ENCODE peak calls at places on chromosomes 11 and 22, in four cellular contexts. H, E, J and F are unnamed samples.

GRCh38 chr11:44094260-44094868 is 1.1 kb upstream of the EXT2 start:
- DNase-seq in H (peak), E (peak), J (peak), F (peak)

GRCh38 chr22:41801147-41801819 is 804 bp downstream of the CCDC134 start:
- DNase-seq in H (no peak), J (no peak), E (peak), F (peak)

GRCh38 chr22:19970479-19971275 is 29.1 kb upstream of the TXNRD2 start:
- DNase-seq in H (peak), E (peak), J (peak), F (peak)

GRCh38 chr11:1862588-1863351 is 9.9 kb downstream of the LSP1 start:
- DNase-seq in H (no peak), J (no peak), E (no peak), F (no peak)

GRCh38 chr11:62847767-62848314 is 8.5 kb upstream of the WDR74 start:
- DNase-seq in H (no peak), E (no peak), J (no peak), F (no peak)

GRCh38 chr11:8719260-8720190 is 36.9 kb downstream of the RPL27A start:
- DNase-seq in J (no peak), E (no peak), H (no peak), F (no peak)

GRCh38 chr11:65560555-65561418 is 2.6 kb upstream of the LTBP3 start:
- DNase-seq in J (peak), H (peak), E (no peak), F (no peak)

GRCh38 chr22:38505595-38506117 is 455 bp downstream of the DDX17 start:
- DNase-seq in H (peak), J (peak), E (peak), F (peak)

GRCh38 chr11:92251980-92252379 is 27.4 kb downstream of the FAT3 start:
- DNase-seq in J (no peak), E (no peak), H (no peak), F (no peak)

GRCh38 chr11:45646275-45646970 is 19.0 kb downstream of the CHST1 start:
- DNase-seq in E (peak), H (peak), J (peak), F (no peak)

GRCh38 chr11:109508943-109509342 is 87.0 kb downstream of the C11orf87 start:
- DNase-seq in E (no peak), J (no peak), H (no peak), F (no peak)

GRCh38 chr11:124301482-124301881 is 12.3 kb downstream of the OR8D1 start:
- DNase-seq in E (no peak), J (no peak), H (no peak), F (no peak)

GRCh38 chr11:121595717-121596156 is 143.0 kb upstream of the SORL1-AS1 start:
- DNase-seq in E (no peak), H (no peak), J (no peak), F (no peak)

GRCh38 chr11:15911377-15912044 is 444.8 kb downstream of the SOX6 start:
- DNase-seq in J (no peak), E (no peak), H (no peak), F (no peak)

GRCh38 chr11:19441752-19442553 is 201.2 kb upstream of the E2F8 start:
- DNase-seq in J (no peak), E (peak), H (no peak), F (peak)

GRCh38 chr22:22076361-22076760 is 93.8 kb upstream of the TOP3B start:
- DNase-seq in J (no peak), E (no peak), H (no peak), F (no peak)

GRCh38 chr11:119726150-119726553 is 2.8 kb downstream of the NECTIN1 start:
- DNase-seq in E (peak), J (peak), H (no peak), F (no peak)

GRCh38 chr11:62139526-62140301 is 15.9 kb downstream of the INCENP start:
- DNase-seq in H (no peak), E (no peak), J (no peak), F (no peak)

GRCh38 chr11:10930224-10930960 is 72.5 kb upstream of the ZBED5 start:
- DNase-seq in J (no peak), E (no peak), H (peak), F (no peak)

GRCh38 chr11:1748467-1749019 is 1.9 kb downstream of the IFITM10 start:
- DNase-seq in J (no peak), H (no peak), E (no peak), F (no peak)

GRCh38 chr22:41124086-41124485 is 31.7 kb downstream of the EP300 start:
- DNase-seq in H (no peak), E (no peak), J (no peak), F (no peak)

GRCh38 chr11:115459563-115459962 is 44.7 kb downstream of the CADM1 start:
- DNase-seq in H (no peak), J (no peak), E (no peak), F (no peak)

GRCh38 chr11:36818410-36818809 is 220.4 kb upstream of the RAG2 start:
- DNase-seq in E (no peak), H (peak), J (peak), F (no peak)

GRCh38 chr11:120096756-120097191 is 41.1 kb downstream of the TRIM29 start:
- DNase-seq in J (peak), E (no peak), H (peak), F (no peak)

GRCh38 chr11:6627762-6628241 is 8.6 kb upstream of the TPP1 start:
- DNase-seq in J (no peak), H (no peak), E (no peak), F (peak)

GRCh38 chr22:22558972-22559603 is at the start of gene PRAME:
- DNase-seq in J (peak), H (peak), E (peak), F (peak)

GRCh38 chr22:40525250-40525884 is 111.2 kb downstream of the MRTFA start:
- DNase-seq in H (peak), E (peak), J (peak), F (peak)

GRCh38 chr22:31876156-31877035 is 67.9 kb upstream of the YWHAH start:
- DNase-seq in H (no peak), J (no peak), E (no peak), F (no peak)

GRCh38 chr11:2525941-2526807 is 81.4 kb downstream of the KCNQ1 start:
- DNase-seq in H (no peak), J (no peak), E (no peak), F (no peak)

GRCh38 chr11:8833568-8834275 is 77.3 kb upstream of the AKIP1 start:
- DNase-seq in E (no peak), H (peak), J (no peak), F (no peak)

DNA sequence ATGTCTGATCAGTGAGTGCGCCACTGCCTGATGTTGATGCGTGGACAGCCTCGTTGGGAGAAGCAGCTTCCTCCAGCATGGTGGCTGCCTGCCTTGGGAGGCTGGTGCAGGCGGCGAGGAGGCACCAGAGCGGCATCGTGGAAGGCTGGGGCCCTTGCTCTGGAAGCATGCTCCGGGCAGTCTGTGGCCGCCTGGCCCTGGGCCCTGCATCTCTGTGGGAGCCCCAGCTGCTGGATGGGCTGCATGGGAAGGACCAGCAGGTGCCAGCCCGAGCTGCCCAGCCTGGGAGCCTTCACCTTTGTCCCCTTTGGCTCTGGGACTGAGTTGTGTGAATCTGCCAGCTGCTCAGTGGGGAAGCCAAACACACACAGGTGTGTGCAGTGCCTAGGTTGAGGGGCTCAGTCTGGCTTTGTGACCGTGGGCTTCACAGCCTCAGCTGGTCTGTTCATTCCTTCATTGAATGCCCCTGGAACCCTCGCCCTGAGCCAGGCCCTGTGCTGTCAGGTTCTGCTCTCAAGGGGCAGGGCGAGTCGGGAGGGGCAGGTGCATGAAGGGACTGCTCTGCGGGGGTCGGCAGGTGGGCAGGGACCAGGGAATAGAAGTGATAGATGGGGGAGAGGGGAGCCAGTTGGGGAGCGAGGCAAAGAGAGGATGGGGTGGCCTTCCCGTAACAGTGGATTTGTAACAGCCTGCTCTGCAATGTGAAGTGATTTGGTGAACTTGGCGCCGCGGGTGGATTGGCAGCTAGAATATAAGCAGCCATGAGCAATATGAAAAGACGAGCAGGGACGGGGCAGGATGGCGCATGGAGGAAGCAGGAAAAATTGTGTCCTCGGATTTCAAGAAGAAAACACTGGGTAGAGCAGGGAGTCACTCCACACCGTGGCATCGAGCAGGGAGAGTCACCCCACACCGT is 354.2 kb downstream of the TBC1D22A start:
- DNase-seq in E (no peak), J (no peak), H (no peak), F (no peak)
- TF ChIP-seq EZH2phosphoT487 in E (no peak), J (no peak), H (no peak), F (no peak)

DNA sequence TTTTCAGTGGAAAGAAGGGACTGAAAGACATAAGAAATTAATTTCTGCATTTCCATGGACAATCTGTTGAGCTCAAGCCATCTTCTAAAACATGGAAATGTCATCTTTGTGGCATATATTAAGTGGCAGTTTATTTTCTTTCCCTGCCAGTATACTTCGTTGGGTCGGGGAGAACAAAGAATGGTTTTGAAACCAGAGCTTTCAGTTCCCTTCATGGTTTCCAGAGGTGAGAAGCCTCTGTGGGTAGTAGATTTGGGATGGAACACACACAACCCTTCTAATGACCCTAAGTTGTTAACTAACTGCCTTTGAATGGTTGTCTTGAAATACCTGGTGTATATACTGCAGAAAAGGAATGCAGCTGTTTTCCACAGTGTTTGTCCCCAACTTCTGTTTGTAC is 17.6 kb upstream of the GAS2L1 start:
- DNase-seq in J (no peak), H (no peak), E (no peak), F (no peak)
- H3K27ac ChIP-seq in J (no peak), H (no peak), E (no peak), F (no peak)

GRCh38 chr11:130908770-130909625 is 7.3 kb downstream of the SNX19 start:
- DNase-seq in E (no peak), H (no peak), J (no peak), F (no peak)
- TF ChIP-seq EZH2phosphoT487 in E (no peak), H (no peak), J (no peak), F (no peak)

GRCh38 chr11:30192620-30193019 is 38.2 kb upstream of the FSHB start:
- DNase-seq in J (no peak), E (no peak), H (no peak), F (no peak)

GRCh38 chr11:30186748-30187147 is 44.1 kb upstream of the FSHB start:
- DNase-seq in J (no peak), E (no peak), H (no peak), F (no peak)
- H3K27ac ChIP-seq in J (no peak), E (no peak), H (no peak), F (no peak)

GRCh38 chr22:44108806-44109385 is 71.8 kb upstream of the PARVG start:
- DNase-seq in H (no peak), J (no peak), E (no peak), F (no peak)
- TF ChIP-seq EZH2phosphoT487 in H (no peak), J (no peak), E (no peak), F (no peak)

DNA sequence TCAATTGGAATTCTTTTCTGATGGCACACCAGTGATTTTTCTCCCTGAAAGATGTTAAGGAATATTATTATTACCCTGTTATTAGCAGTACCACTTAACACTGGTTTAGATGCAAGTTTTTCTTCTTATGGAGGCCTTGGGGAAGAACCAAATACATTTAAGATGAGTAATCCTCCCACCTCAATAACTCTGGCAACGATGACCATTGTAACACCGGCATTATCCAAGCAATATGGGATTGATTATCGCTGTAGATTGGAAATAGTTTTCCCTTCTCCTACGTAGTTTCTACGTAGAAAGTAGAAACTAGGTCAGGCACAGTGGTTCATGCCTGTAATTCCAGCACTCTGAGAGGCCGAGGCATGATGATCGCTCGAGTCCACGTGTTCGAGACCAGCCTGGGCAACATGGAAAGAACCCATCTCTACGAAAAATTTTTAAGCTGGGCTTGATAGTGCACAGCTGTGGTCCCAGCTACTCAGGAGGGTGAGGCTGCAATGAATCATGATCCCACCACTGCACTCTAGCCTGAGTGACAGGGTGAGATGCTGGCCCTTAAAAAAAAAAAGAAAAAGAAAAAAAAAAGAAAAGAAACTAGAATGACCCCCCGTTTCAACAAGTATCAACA is 45.5 kb downstream of the PACSIN2 start:
- DNase-seq in E (no peak), J (no peak), H (no peak), F (no peak)
- H3K27ac ChIP-seq in E (no peak), J (no peak), H (no peak), F (no peak)

GRCh38 chr22:36084717-36085116 is 56.1 kb upstream of the RBFOX2 start:
- DNase-seq in J (no peak), H (no peak), E (no peak), F (no peak)
- TF ChIP-seq EZH2phosphoT487 in J (no peak), H (no peak), E (no peak), F (no peak)

GRCh38 chr11:40185793-40186192 is 1273.7 kb downstream of the LRRC4C start:
- DNase-seq in E (no peak), H (no peak), J (peak), F (no peak)
- H3K27ac ChIP-seq in E (no peak), H (no peak), J (no peak), F (no peak)